ENCODE peak calls at places on chromosomes 3 and 15, in eight cellular contexts. B is H9, U is GM06990, C is ovary, P is HFFc6, S is Peyer's patch, G is cardiac muscle cell, V is brain microvascular endothelial cell. Z is an unnamed sample.

GRCh38 chr3:189270248-189270832 is 98.6 kb downstream of the TPRG1 start:
- DNase-seq in B (peak; percentile 78), U (no peak), C (no peak), P (peak; percentile 81), S (no peak), G (peak; percentile 72), V (peak; percentile 80), Z (no peak)

GRCh38 chr15:68489426-68489825 is 57.5 kb upstream of the ITGA11 start:
- DNase-seq in B (peak; percentile 17), U (no peak), C (no peak), P (no peak), S (no peak), G (no peak), V (no peak), Z (no peak)

GRCh38 chr15:66145242-66146182 is 108.0 kb downstream of the MEGF11 start:
- DNase-seq in B (no peak), U (no peak), C (no peak), P (no peak), S (no peak), G (no peak), V (no peak), Z (no peak)

GRCh38 chr3:25548836-25549235 is 115.9 kb downstream of the TOP2B start:
- DNase-seq in B (no peak), U (no peak), C (no peak), P (no peak), S (no peak), G (no peak), V (no peak), Z (no peak)

GRCh38 chr3:8491246-8491645 is 10.4 kb upstream of the LMCD1 start:
- DNase-seq in B (no peak), U (no peak), C (no peak), P (no peak), S (no peak), G (no peak), V (no peak), Z (no peak)

GRCh38 chr3:85930718-85931117 is 971.9 kb downstream of the CADM2 start:
- DNase-seq in B (no peak), U (no peak), C (no peak), P (no peak), S (no peak), G (no peak), V (no peak), Z (no peak)

GRCh38 chr15:27448234-27448633 is 477.3 kb downstream of the GABRG3 start:
- DNase-seq in B (no peak), U (no peak), C (no peak), P (no peak), S (no peak), G (no peak), V (no peak), Z (no peak)

GRCh38 chr3:141414800-141415462 is 46.6 kb downstream of the ZBTB38 start:
- DNase-seq in B (no peak), U (no peak), C (no peak), P (no peak), S (no peak), G (no peak), V (peak; percentile 83), Z (no peak)

GRCh38 chr3:160665784-160666526 is 11.0 kb upstream of the ARL14 start:
- DNase-seq in B (no peak), U (peak; percentile 62), C (no peak), P (peak; percentile 86), S (peak; percentile 61), G (no peak), V (peak; percentile 85), Z (no peak)

GRCh38 chr3:25386686-25387271 is 41.3 kb upstream of the RARB start:
- DNase-seq in B (no peak), U (no peak), C (no peak), P (no peak), S (no peak), G (no peak), V (no peak), Z (no peak)

GRCh38 chr3:18030371-18030870 is 288.0 kb upstream of the TBC1D5 start:
- DNase-seq in B (no peak), U (no peak), C (no peak), P (no peak), S (no peak), G (no peak), V (no peak), Z (no peak)

GRCh38 chr3:81998139-81998755 is 236.8 kb upstream of the GBE1 start:
- DNase-seq in B (no peak), U (no peak), C (no peak), P (no peak), S (no peak), G (no peak), V (peak; percentile 55), Z (no peak)

GRCh38 chr3:143134446-143134845 is 14.9 kb downstream of the CHST2 start:
- DNase-seq in B (no peak), U (no peak), C (no peak), P (no peak), S (no peak), G (no peak), V (no peak), Z (no peak)

GRCh38 chr15:95850837-95851236 is 479.7 kb upstream of the NR2F2 start:
- DNase-seq in B (no peak), U (no peak), C (no peak), P (no peak), S (no peak), G (peak; percentile 13), V (no peak), Z (no peak)

GRCh38 chr15:78325092-78325843 is 14.9 kb upstream of the CRABP1 start:
- DNase-seq in B (no peak), U (no peak), C (no peak), P (peak; percentile 10), S (no peak), G (no peak), V (no peak), Z (no peak)

GRCh38 chr15:41564286-41564959 is 5.4 kb downstream of the TYRO3 start:
- DNase-seq in B (peak; percentile 84), U (no peak), C (peak; percentile 90), P (no peak), S (no peak), G (peak; percentile 73), V (no peak), Z (no peak)

GRCh38 chr3:17935217-17935616 is 192.8 kb upstream of the TBC1D5 start:
- DNase-seq in B (no peak), U (no peak), C (no peak), P (peak; percentile 28), S (no peak), G (peak; percentile 64), V (no peak), Z (no peak)

GRCh38 chr3:145716519-145716918 is 444.5 kb downstream of the PLOD2 start:
- DNase-seq in B (no peak), U (no peak), C (no peak), P (no peak), S (no peak), G (no peak), V (peak; percentile 35), Z (no peak)

GRCh38 chr15:67382723-67383122 is 128.1 kb downstream of the IQCH start:
- DNase-seq in B (no peak), U (no peak), C (no peak), P (no peak), S (no peak), G (no peak), V (no peak), Z (no peak)
- TF ChIP-seq CTCF in B (no peak), U (no peak), C (no peak), P (no peak), S (no peak), G (no peak), V (no peak), Z (no peak)

DNA sequence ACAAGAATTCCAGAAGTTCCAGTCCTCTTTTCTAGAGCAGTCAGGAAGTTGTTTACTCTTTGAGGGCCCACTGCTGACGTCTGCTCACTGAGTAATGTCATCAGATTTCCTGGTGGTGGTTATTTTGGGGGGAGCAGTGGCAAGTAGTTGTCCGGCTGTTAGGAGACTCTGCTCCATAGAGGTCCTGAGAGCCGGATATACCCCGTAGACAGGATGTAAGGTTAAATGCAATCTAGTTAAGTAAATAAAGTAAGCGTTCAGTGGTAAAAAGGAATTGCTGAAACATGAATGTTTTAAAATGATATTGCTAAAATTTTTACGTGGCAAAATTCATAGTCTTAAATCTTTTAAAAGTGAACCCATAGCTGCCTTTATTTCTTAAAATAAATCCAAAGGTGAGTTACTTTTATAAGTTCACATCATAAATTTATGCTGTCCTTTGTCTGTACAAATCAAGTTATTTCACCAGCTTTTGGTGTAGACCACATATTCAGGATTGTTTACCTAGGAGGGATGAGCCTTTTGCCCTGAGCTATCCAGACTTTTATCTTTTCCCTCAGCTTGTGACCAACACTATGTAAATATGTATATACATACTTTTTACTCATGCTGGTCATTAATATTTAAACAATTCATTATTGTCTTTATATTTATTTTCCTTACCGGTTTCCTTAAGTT is 65.8 kb downstream of the PDE8A start:
- DNase-seq in B (no peak), U (no peak), C (no peak), P (peak; percentile 83), S (no peak), G (peak; percentile 15), V (peak; percentile 99), Z (no peak)
- TF ChIP-seq CTCF in B (no peak), U (no peak), C (no peak), P (peak; percentile 23), S (no peak), G (no peak), V (no peak), Z (no peak)

GRCh38 chr3:147925272-147925671 is 516.1 kb downstream of the ZIC1 start:
- DNase-seq in B (no peak), U (no peak), C (no peak), P (no peak), S (no peak), G (no peak), V (no peak), Z (no peak)
- TF ChIP-seq CTCF in B (no peak), U (no peak), C (no peak), P (no peak), S (no peak), G (no peak), V (no peak), Z (no peak)

GRCh38 chr3:190340071-190340470 is 17.8 kb upstream of the CLDN1 start:
- DNase-seq in B (no peak), U (no peak), C (no peak), P (no peak), S (no peak), G (no peak), V (no peak), Z (no peak)

GRCh38 chr3:190336516-190337189 is 14.4 kb upstream of the CLDN1 start:
- DNase-seq in B (no peak), U (no peak), C (no peak), P (no peak), S (no peak), G (no peak), V (no peak), Z (no peak)

GRCh38 chr3:190333961-190334360 is 11.7 kb upstream of the CLDN1 start:
- DNase-seq in B (no peak), U (no peak), C (no peak), P (no peak), S (no peak), G (no peak), V (no peak), Z (no peak)

GRCh38 chr3:190338717-190339116 is 16.5 kb upstream of the CLDN1 start:
- DNase-seq in B (no peak), U (no peak), C (no peak), P (peak; percentile 51), S (no peak), G (peak; percentile 52), V (no peak), Z (no peak)

DNA sequence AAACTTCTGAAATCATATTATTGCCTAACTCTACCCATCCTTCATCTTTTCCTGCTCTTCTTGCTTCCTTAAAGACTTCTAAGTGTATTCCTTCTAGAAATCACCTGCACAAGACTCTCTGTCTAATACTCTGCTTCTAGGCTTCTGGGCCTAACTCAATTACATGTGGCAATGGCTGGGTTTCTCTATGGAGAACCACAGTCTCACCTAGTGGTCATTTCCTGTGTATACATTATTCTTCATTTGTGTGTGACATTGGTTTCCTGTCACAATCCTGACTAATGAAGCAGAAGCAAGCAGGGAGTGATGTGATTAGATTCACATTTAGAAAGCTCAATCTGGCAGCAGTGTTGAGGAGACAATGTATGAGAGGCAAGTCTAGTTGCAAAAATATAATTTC is 16.9 kb upstream of the CLDN1 start:
- DNase-seq in B (no peak), U (peak; percentile 56), C (no peak), P (peak; percentile 50), S (no peak), G (no peak), V (no peak), Z (no peak)
- TF ChIP-seq CTCF in B (peak; percentile 33), U (peak; percentile 32), C (no peak), P (peak; percentile 69), S (no peak), G (no peak), V (peak; percentile 36), Z (no peak)

Z was measured in natural killer cell.